ENCODE peak calls at places on chromosomes 16 and 17, in six cellular contexts. D is body of pancreas, N is transverse colon, R is esophagus muscularis mucosa, F is heart left ventricle, L is stomach. W is an unnamed sample. For H3K9me3, the result is how much of the 10 kb centered on the place peaks cover.

GRCh38 chr17:73710095-73710592 is 65.9 kb upstream of the SDK2 start:
- DNase-seq in D (peak), N (peak), R (no peak), F (peak), L (peak), W (peak)

GRCh38 chr16:9763505-9763904 is 418.7 kb downstream of the GRIN2A start:
- DNase-seq in D (no peak), N (no peak), R (no peak), F (no peak), L (no peak), W (no peak)

GRCh38 chr16:73321942-73322341 is 274.0 kb upstream of the ZFHX3 start:
- DNase-seq in D (no peak), N (no peak), R (no peak), F (no peak), L (no peak), W (no peak)

GRCh38 chr17:491086-492014 is 138.7 kb upstream of the RPH3AL start:
- DNase-seq in D (peak), N (peak), R (no peak), F (peak), L (peak), W (peak)

GRCh38 chr17:50626037-50626574 is 8.6 kb upstream of the ABCC3 start:
- DNase-seq in D (peak), N (peak), R (no peak), F (peak), L (peak), W (peak)

GRCh38 chr16:64437706-64438329 is 684.0 kb downstream of the CDH11 start:
- DNase-seq in D (no peak), N (no peak), R (no peak), F (no peak), L (no peak), W (no peak)

GRCh38 chr17:45895304-45895968 is 1.1 kb downstream of the MAPT start:
- DNase-seq in D (no peak), N (no peak), R (no peak), F (no peak), L (no peak), W (peak)

GRCh38 chr17:14926526-14927122 is 338.5 kb downstream of the PMP22 start:
- DNase-seq in D (peak), N (peak), R (no peak), F (no peak), L (peak), W (peak)

GRCh38 chr17:68296217-68297140 is 5.2 kb downstream of the ARSG start:
- DNase-seq in D (no peak), N (peak), R (no peak), F (no peak), L (peak), W (peak)

GRCh38 chr16:12062343-12063003 is 85.9 kb downstream of the SNX29 start:
- DNase-seq in D (no peak), N (peak), R (peak), F (peak), L (peak), W (peak)

GRCh38 chr17:58335779-58336455 is 7.3 kb upstream of the TSPOAP1 start:
- DNase-seq in D (no peak), N (peak), R (no peak), F (peak), L (peak), W (no peak)

GRCh38 chr17:38674749-38675615 is at the start of gene EPOP:
- DNase-seq in D (peak), N (peak), R (peak), F (peak), L (peak), W (peak)
- H3K27ac ChIP-seq in D (peak), N (peak), R (peak), F (no peak), L (peak), W (no peak)

DNA sequence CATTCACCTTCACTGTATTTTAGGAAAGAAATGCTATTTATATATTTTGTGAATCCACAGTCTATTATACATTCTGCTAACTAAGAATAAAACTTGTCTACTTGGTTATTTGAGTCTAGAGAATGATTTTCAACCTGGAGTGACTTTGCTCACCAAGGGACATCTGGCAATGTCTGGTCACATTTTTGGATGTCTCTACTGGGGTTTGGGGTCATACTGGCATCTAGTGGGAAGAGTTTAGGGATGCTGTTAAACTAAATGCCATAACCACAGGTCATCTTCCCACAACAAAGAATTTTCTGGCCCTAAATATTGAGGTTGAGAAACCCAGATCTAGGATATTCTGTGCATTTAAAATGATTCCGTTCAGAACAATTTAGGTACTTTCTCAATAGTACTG is 26.0 kb downstream of the KCNJ16 start:
- DNase-seq in D (no peak), N (no peak), R (no peak), F (no peak), L (no peak), W (no peak)
- TF ChIP-seq CTCF in D (peak), N (no peak), R (no peak), F (no peak), L (no peak), W (no peak)

GRCh38 chr16:79349803-79350202 is 250.7 kb downstream of the MAF start:
- DNase-seq in D (no peak), N (no peak), R (no peak), F (no peak), L (no peak), W (no peak)

GRCh38 chr16:79347176-79347715 is 253.3 kb downstream of the MAF start:
- DNase-seq in D (no peak), N (no peak), R (no peak), F (no peak), L (no peak), W (no peak)

GRCh38 chr16:79351927-79352326 is 248.6 kb downstream of the MAF start:
- DNase-seq in D (no peak), N (no peak), R (no peak), F (no peak), L (no peak), W (no peak)

GRCh38 chr16:79348521-79349306 is 251.8 kb downstream of the MAF start:
- DNase-seq in D (no peak), N (no peak), R (no peak), F (no peak), L (no peak), W (no peak)
- H3K9me3 ChIP-seq in D (under half), N (under half), R (under half), F (under half), L (under half), W (under half)

GRCh38 chr17:77489898-77490265 is 349.1 kb downstream of the SEC14L1 start:
- DNase-seq in D (no peak), N (peak), R (peak), F (peak), L (peak), W (peak)
- H3K27ac ChIP-seq in D (no peak), N (peak), R (peak), F (no peak), L (peak), W (no peak)

DNA sequence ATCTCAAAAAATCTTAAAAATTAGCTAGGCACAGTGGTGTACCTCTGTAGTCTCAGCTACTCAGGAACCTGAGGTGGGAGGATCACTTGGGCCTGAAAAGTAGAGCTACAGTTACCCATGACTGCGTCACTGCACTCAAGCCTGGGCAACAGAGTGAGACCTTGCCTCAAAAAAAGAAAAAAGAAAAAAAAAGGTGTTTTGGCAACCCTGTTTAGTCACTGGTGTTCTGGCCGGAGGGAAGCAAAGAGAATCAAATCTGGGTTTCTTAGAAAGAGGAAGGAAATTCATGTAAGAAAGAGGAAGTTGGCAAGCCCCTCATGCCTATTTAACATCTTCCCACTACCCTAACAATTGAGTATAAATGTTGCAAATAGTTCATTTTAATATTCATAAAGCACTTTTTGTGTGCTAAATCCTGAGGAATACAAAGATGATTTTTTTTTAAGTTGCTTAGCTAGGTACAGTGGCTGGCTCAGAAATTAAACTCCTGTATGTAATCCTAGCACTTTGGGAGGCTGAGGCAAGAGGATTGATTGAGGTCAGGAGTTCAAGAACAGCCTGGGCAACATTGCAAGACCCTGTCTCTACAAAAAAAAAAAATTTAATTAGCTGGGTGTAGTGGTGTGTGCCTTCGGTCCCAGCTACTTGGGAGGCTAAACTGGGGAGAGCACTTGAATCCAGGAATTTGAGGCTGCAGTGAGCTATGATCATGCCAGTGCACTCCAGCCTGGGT is 6.5 kb upstream of the USP32 start:
- DNase-seq in D (no peak), N (no peak), R (no peak), F (no peak), L (no peak), W (peak)
- TF ChIP-seq CTCF in D (no peak), N (no peak), R (no peak), F (no peak), L (no peak), W (no peak)

GRCh38 chr16:59964232-59964924 is 1230.3 kb upstream of the GOT2 start:
- DNase-seq in D (no peak), N (no peak), R (no peak), F (no peak), L (no peak), W (no peak)
- H3K9me3 ChIP-seq in D (under half), N (under half), R (under half), F (under half), L (under half), W (under half)